ENCODE peak calls at places on chromosomes 1 and 21, in seven cellular contexts. J is left lung, B is GM23338, K is heart left ventricle, N is upper lobe of right lung, P is fibroblast of lung, C is ovary. A is an unnamed sample.

GRCh38 chr1:60222492-60223369 is 149.2 kb upstream of the C1orf87 start:
- DNase-seq in J (no peak), B (no peak), K (no peak), N (no peak), P (no peak), C (no peak), A (no peak)

GRCh38 chr1:177928194-177928593 is 41.7 kb downstream of the SEC16B start:
- DNase-seq in J (no peak), B (peak; percentile 72), K (no peak), N (no peak), P (peak; percentile 55), C (no peak), A (no peak)

GRCh38 chr1:20682571-20683236 is 21.5 kb upstream of the DDOST start:
- DNase-seq in J (no peak), B (no peak), K (peak; percentile 33), N (no peak), P (no peak), C (no peak), A (no peak)

GRCh38 chr1:26318338-26319064 is 743 bp downstream of the CD52 start:
- DNase-seq in J (peak; percentile 77), B (no peak), K (no peak), N (peak; percentile 75), P (no peak), C (no peak), A (no peak)

GRCh38 chr1:8412183-8412831 is 94.4 kb downstream of the SLC45A1 start:
- DNase-seq in J (no peak), B (no peak), K (no peak), N (no peak), P (peak; percentile 83), C (no peak), A (no peak)

GRCh38 chr1:200877839-200878551 is 5.2 kb downstream of the GPR25 start:
- DNase-seq in J (no peak), B (no peak), K (no peak), N (no peak), P (no peak), C (no peak), A (no peak)

GRCh38 chr21:44461438-44462089 is 6.3 kb downstream of the LRRC3 start:
- DNase-seq in J (no peak), B (no peak), K (no peak), N (no peak), P (no peak), C (no peak), A (no peak)

GRCh38 chr1:44964396-44964795 is 22.0 kb downstream of the EIF2B3 start:
- DNase-seq in J (no peak), B (no peak), K (no peak), N (no peak), P (no peak), C (no peak), A (no peak)

GRCh38 chr21:32392299-32392879 is 423 bp downstream of the URB1 start:
- DNase-seq in J (no peak), B (no peak), K (no peak), N (no peak), P (no peak), C (no peak), A (no peak)

GRCh38 chr21:33026878-33027400 is 1.2 kb downstream of the OLIG2 start:
- DNase-seq in J (no peak), B (peak; percentile 66), K (no peak), N (no peak), P (no peak), C (no peak), A (no peak)

GRCh38 chr1:203368624-203369451 is 17.9 kb upstream of the FMOD start:
- DNase-seq in J (peak; percentile 55), B (no peak), K (peak; percentile 70), N (no peak), P (peak; percentile 97), C (peak; percentile 75), A (no peak)

GRCh38 chr1:15885701-15886612 is 38.5 kb downstream of the SPEN start:
- DNase-seq in J (peak; percentile 98), B (peak; percentile 94), K (peak; percentile 97), N (peak; percentile 98), P (peak; percentile 97), C (peak; percentile 99), A (peak; percentile 52)
- TF ChIP-seq CTCF in J (no peak), B (no peak), K (no peak), N (peak; percentile 27), P (peak; percentile 28), C (peak; percentile 57), A (no peak)

DNA sequence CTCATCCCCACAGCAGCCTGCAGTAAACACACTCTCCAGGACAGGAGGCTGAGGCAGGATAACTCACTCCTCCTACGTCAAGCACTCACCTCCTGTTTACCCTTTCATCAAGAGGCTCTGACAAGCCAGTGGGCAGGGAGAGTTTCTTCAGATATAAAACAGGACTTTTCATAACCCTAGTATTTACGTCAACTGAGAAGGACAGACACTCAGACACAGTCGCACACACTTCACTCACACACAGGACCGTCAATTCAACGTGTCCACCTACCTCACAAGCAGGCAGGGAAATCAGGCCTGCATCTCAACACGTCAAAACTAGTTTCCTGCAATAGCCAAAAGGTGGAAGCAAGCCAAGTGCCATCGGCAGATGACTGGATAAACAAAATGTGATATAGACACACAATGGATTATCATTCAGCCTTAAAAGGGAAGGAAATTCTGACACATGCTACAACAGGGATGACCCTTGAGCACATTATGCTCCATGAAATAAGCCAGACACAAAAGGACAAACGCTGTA is 48.6 kb downstream of the ITPKB start:
- DNase-seq in J (peak; percentile 55), B (no peak), K (no peak), N (no peak), P (no peak), C (no peak), A (no peak)
- H3K27ac ChIP-seq in J (peak overlapping the region; percentile 57), B (no peak overlapping the region), K (peak overlapping the region; percentile 69), N (peak overlapping the region; percentile 56), P (no peak overlapping the region), C (no peak overlapping the region), A (peak overlapping the region; percentile 75)

GRCh38 chr1:93972341-93972740 is 63.1 kb upstream of the GCLM start:
- DNase-seq in J (no peak), B (no peak), K (no peak), N (no peak), P (no peak), C (no peak), A (no peak)

GRCh38 chr1:93967276-93967675 is 58.0 kb upstream of the GCLM start:
- DNase-seq in J (no peak), B (no peak), K (no peak), N (no peak), P (no peak), C (no peak), A (no peak)

GRCh38 chr1:93969887-93970286 is 60.7 kb upstream of the GCLM start:
- DNase-seq in J (no peak), B (no peak), K (no peak), N (no peak), P (no peak), C (no peak), A (no peak)

GRCh38 chr1:93965888-93966287 is 56.7 kb upstream of the GCLM start:
- DNase-seq in J (no peak), B (no peak), K (no peak), N (no peak), P (no peak), C (no peak), A (no peak)

DNA sequence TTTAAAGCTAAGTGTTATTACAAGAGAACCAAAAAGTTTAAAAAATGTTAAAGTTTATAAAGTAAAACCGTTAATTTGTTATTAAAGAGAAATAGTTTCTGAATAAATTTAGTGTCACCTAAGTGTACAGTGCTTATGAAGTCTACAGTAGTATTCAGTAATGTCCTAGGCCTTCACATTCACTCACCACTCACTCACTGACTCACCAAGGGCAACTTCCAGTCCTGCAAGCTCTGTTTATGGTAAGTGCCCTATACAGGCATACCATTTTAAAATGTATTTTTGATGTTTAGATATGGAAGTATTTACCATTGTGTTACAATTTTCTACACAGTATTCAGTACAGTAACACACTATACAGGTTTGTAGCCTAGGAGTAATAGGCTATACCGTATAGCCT is 60.1 kb upstream of the GCLM start:
- DNase-seq in J (no peak), B (no peak), K (no peak), N (no peak), P (no peak), C (no peak), A (no peak)
- TF ChIP-seq CTCF in J (no peak), B (no peak), K (no peak), N (no peak), P (no peak), C (no peak), A (no peak)

DNA sequence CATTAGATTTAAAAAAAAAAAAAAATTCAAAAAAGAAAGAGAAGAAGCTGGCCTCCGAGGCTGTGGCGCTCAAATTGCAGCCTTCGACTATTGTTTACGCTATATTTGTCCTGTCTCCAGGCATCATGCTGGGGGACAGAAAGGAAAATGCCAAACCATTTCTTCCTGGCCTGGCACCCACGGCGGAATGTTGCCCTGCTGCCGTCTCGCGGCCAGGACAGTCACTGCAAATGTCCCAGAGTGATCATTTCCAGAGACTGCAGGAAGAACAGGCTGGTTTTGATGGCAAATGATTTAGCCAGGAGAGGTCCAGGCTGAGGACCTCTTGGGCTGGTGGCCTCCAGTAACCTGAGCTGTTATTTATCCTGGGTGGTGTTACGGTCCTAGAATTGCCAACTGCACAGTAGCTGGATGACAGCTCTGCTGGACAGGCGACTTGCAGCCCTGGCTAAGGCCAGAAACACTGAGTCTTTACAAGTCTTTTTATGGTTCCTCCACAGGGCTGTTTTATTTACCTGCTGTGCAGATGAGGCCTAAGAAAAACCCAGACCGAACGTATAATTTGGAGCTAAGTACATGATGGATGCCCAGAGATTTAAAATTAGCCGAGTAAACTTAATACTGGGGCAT is 30.2 kb upstream of the LRRC38 start:
- DNase-seq in J (peak; percentile 38), B (peak; percentile 10), K (peak; percentile 62), N (peak; percentile 66), P (no peak), C (peak; percentile 34), A (no peak)
- H3K27ac ChIP-seq in J (no peak overlapping the region), B (no peak overlapping the region), K (peak overlapping the region; percentile 49), N (no peak overlapping the region), P (no peak overlapping the region), C (no peak overlapping the region), A (no peak overlapping the region)

DNA sequence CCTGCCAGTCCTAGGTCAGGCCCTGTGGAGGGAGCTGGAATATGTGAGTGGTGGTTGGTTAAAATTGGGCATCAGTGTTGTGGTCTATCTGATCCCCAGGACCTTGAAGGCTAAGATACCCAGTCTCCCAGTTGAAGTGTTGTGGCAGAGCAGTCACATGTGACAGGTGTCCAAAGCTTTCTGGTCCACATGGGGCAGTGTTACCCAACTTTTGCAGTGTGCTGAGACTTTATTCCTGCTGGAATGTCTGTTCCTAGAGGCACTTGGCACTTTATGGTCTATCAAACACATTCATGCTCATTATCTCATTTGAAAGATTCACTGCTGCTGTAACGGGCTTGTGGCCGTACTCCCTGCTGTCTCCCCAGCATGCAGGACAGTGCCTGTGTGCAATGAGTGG is 21.0 kb upstream of the LORICRIN start:
- DNase-seq in J (no peak), B (peak; percentile 51), K (no peak), N (no peak), P (no peak), C (no peak), A (no peak)
- TF ChIP-seq CTCF in J (no peak), B (peak; percentile 64), K (no peak), N (no peak), P (no peak), C (no peak), A (no peak)

GRCh38 chr1:234545512-234546386 is 64.2 kb downstream of the IRF2BP2 start:
- DNase-seq in J (no peak), B (no peak), K (no peak), N (no peak), P (no peak), C (no peak), A (no peak)
- H3K27ac ChIP-seq in J (no peak overlapping the region), B (no peak overlapping the region), K (peak overlapping the region; percentile 81), N (no peak overlapping the region), P (no peak overlapping the region), C (peak overlapping the region; percentile 80), A (no peak overlapping the region)